ENCODE peak calls at places on chromosomes 5 and 9, in five cellular contexts. O is H1, B is neuronal stem cell, P is IMR-90, N is mesenchymal stem cell. H is an unnamed sample.
A peak's percentile ranks its signal among the peaks of the same experiment; 100 is the strongest.

GRCh38 chr5:73140801-73141200 is 20.4 kb downstream of the TMEM171 start:
- DNase-seq in O (no peak), B (no peak), P (no peak), N (no peak), H (no peak)

GRCh38 chr9:88537743-88538055 is 2.7 kb downstream of the NXNL2 start:
- DNase-seq in O (no peak), B (peak; percentile 18), P (peak; percentile 87), N (peak; percentile 96), H (peak; percentile 68)

GRCh38 chr5:58181578-58182286 is 278.2 kb downstream of the PLK2 start:
- DNase-seq in O (no peak), B (no peak), P (no peak), N (no peak), H (no peak)

GRCh38 chr9:89309608-89310485 is 1.1 kb upstream of the CKS2 start:
- DNase-seq in O (no peak), B (no peak), P (no peak), N (peak; percentile 23), H (peak; percentile 88)

GRCh38 chr9:116899337-116900006 is 212.4 kb downstream of the TRIM32 start:
- DNase-seq in O (no peak), B (no peak), P (peak; percentile 45), N (peak; percentile 78), H (peak; percentile 92)

GRCh38 chr5:154444559-154445421 is 1.0 kb upstream of the SAP30L start:
- DNase-seq in O (peak; percentile 75), B (no peak), P (no peak), N (peak; percentile 21), H (peak; percentile 37)

GRCh38 chr5:963673-964531 is 44.7 kb upstream of the NKD2 start:
- DNase-seq in O (no peak), B (no peak), P (peak; percentile 88), N (peak; percentile 93), H (no peak)

GRCh38 chr5:126805108-126805507 is 28.2 kb downstream of the LMNB1 start:
- DNase-seq in O (no peak), B (no peak), P (peak; percentile 59), N (no peak), H (no peak)

GRCh38 chr5:132812949-132813598 is at the start of gene SOWAHA:
- DNase-seq in O (no peak), B (no peak), P (no peak), N (no peak), H (no peak)

GRCh38 chr5:132814441-132815294 is 1.6 kb downstream of the SOWAHA start:
- DNase-seq in O (peak; percentile 80), B (no peak), P (no peak), N (no peak), H (peak; percentile 65)

GRCh38 chr5:132815454-132815853 is 2.4 kb downstream of the SOWAHA start:
- DNase-seq in O (no peak), B (no peak), P (peak; percentile 55), N (no peak), H (no peak)

GRCh38 chr5:132812123-132812948 is 766 bp upstream of the SOWAHA start:
- DNase-seq in O (no peak), B (no peak), P (no peak), N (no peak), H (no peak)

DNA sequence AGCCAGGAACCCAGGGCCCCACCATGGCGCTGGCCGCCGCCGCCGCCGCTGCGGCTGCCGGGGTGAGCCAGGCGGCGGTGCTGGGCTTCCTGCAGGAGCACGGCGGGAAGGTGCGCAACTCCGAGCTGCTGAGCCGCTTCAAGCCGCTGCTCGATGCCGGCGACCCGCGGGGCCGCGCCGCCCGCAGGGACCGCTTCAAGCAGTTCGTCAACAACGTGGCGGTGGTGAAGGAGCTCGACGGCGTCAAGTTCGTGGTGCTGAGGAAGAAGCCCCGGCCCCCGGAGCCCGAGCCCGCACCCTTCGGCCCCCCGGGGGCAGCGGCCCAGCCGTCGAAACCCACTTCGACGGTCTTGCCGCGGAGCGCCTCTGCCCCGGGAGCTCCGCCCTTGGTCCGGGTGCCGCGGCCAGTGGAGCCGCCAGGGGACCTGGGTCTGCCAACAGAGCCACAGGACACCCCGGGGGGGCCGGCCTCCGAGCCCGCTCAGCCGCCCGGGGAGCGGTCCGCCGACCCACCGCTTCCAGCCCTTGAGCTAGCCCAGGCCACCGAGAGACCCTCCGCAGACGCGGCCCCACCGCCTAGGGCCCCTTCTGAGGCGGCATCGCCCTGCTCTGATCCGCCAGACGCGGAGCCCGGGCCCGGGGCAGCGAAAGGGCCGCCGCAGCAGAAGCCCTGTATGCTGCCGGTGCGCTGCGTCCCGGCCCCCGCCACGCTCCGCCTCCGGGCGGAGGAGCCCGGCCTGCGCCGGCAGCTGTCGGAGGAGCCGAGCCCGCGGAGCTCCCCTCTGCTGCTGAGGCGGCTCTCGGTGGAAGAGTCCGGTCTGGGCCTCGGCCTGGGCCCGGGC is 718 bp downstream of the SOWAHA start:
- DNase-seq in O (peak; percentile 80), B (no peak), P (no peak), N (peak; percentile 30), H (peak; percentile 61)
- H2BK5ac ChIP-seq in O (no peak overlapping the region), B (no peak overlapping the region), P (no peak overlapping the region), N (no peak overlapping the region), H (no peak overlapping the region)

DNA sequence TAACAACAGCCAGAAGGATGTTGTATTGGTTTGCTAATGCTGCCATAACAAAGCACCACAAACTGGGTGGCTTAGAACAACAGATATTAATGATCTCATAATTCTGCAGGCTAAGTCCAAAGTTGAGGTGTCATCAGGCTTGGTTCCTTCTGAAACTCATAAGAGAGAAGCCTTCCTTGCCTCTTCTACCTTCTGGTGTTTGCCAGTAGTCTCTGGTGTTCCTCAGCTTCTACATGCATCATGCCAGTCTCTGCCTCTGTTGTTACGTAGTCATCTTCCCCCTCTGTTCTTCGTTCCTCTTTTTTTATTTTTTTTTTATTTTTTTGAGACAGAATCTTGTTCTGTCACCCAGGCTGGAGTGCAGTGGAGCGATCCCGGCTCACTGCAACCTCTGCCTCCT is 61.8 kb downstream of the LRRC70 start:
- DNase-seq in O (no peak), B (no peak), P (no peak), N (no peak), H (no peak)
- H3K4me3 ChIP-seq in O (no peak overlapping the region), B (no peak overlapping the region), P (no peak overlapping the region), N (no peak overlapping the region), H (no peak overlapping the region)

GRCh38 chr9:6993531-6993930 is 235.8 kb downstream of the KDM4C start:
- DNase-seq in O (no peak), B (no peak), P (no peak), N (no peak), H (no peak)
- H3K23ac ChIP-seq in O (no peak overlapping the region), B (no peak overlapping the region), P (no peak overlapping the region), N (no peak overlapping the region), H (no peak overlapping the region)

DNA sequence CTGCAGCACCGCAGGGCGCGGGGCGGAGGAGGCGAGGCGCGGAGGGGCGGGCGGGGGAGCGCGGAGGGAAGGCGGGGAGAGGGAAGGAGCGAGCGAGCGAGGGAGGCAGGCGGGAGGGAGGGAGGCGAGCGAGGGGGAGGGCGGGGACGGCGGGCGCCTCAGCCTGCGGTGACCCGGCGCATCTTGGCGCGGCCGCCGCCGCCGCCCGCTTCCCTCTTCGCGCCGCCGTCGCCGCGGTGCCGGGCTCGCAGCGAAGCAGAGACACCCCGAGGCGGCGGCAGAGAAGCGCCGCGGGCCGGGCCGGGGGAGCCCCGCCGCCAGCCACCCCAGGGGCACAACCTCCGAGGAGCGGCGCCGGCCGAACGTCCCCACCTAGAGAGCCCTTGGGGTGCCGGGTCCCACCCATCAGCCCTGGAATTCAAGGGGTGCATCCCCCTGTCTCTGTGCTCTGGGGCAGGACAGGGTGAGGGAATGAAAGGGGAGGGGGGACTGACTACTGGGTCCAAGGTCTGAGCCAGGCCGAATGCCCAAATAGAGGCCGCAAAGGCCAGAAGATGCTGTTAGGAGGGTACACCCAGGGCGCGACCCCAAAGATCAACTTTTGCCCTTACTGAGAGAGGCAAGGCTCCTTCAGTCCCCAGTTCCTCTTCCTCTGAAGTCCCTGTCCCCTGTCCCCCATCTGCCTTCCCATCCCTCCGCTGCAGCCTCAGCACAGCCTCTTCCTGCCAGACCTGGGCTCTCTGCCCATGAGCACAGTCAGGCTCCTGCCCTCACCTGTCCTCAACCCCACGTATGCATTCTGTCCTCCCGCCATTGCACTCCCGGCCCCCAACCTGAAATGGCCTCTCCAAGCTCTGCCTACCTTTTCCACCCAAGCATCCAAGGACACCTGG is at the start of gene ADAMTS2:
- DNase-seq in O (peak; percentile 72), B (peak; percentile 57), P (peak; percentile 56), N (peak; percentile 74), H (peak; percentile 73)
- H2BK5ac ChIP-seq in O (no peak within 1 kb of the TSS), B (no peak within 1 kb of the TSS), P (peak within 1 kb of the TSS; percentile 44), N (no peak within 1 kb of the TSS), H (no peak within 1 kb of the TSS)

GRCh38 chr9:37034938-37035471 is 937 bp upstream of the PAX5 start:
- DNase-seq in O (peak; percentile 69), B (no peak), P (no peak), N (no peak), H (peak; percentile 56)

GRCh38 chr9:37034320-37034937 is 361 bp upstream of the PAX5 start:
- DNase-seq in O (peak; percentile 85), B (no peak), P (no peak), N (no peak), H (peak; percentile 54)

GRCh38 chr9:37036237-37037136 is 2.4 kb upstream of the PAX5 start:
- DNase-seq in O (peak; percentile 73), B (no peak), P (peak; percentile 12), N (peak; percentile 57), H (peak; percentile 49)

GRCh38 chr9:37037137-37037743 is 3.2 kb upstream of the PAX5 start:
- DNase-seq in O (no peak), B (no peak), P (no peak), N (no peak), H (peak; percentile 59)

GRCh38 chr9:37035472-37036236 is 1.6 kb upstream of the PAX5 start:
- DNase-seq in O (peak; percentile 68), B (no peak), P (no peak), N (peak; percentile 47), H (peak; percentile 62)
- H3K4me3 ChIP-seq in O (peak overlapping the region; percentile 38), B (peak overlapping the region; percentile 59), P (no peak overlapping the region), N (no peak overlapping the region), H (peak overlapping the region; percentile 3)

DNA sequence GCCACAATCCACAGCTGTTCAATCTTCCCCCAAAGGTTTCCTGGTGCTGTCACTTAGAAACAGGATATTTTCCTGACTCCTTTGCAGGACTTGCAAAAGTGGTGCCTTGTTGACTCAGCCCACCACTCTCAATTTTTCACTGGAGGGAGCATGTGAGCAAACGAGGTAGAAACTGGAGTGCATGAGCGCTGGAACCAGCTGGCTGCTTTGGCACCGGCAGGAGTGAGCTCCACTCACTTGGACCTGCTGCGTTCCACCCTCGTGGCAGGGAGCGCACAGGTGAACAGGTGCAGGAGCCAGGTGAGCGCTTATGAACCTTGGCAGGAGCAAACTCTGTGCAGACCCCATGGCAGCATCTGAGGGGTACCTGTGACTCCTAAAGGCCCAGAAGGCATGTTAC is 364.1 kb upstream of the RORB start:
- DNase-seq in O (peak; percentile 54), B (no peak), P (no peak), N (no peak), H (peak; percentile 52)
- H3K23ac ChIP-seq in O (no peak overlapping the region), B (no peak overlapping the region), P (no peak overlapping the region), N (no peak overlapping the region), H (no peak overlapping the region)

DNA sequence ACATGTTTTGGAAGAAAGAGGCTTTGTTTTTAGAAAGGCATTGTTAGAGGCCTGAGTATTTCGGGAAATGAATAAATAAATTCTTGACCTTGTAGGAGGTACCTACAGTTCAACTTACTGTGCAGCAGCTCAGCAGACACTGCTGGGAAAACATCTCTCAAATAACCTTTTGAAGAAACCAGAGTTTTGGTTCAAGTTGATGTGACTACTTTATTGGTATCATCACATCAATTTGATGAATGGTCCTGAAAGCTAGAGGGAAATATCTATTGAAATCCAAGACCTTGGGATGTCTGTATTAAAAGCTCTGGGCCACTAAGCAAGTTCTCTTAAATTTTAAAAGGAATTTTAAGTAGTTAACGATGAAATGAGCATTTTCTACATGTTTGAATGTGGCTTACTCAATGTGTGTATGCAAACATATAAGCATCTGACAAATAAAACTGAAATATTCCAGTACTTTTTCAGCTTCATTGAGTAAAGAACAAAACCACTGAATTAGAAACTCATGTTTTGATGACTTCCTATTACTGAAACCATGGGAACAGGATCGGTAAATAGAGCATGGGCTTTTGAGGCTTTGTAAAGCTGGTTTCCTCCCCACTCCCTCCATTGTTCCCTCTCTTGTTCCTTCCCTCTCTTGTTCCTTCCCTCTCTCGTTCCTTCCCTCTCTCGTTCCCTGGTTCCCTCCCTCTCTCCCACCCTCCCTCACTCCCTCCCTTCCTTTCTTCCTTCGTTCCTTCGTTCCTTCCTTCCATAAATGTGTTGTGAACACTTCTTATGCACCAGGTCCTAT is 36.7 kb downstream of the SLC27A6 start:
- DNase-seq in O (no peak), B (no peak), P (no peak), N (no peak), H (peak; percentile 36)
- H2BK5ac ChIP-seq in O (peak overlapping the region; percentile 82), B (no peak overlapping the region), P (no peak overlapping the region), N (no peak overlapping the region), H (no peak overlapping the region)